ENCODE peak calls at places on chromosome 2, in five cellular contexts. R is HT1080; U is SJSA1; J is cardiac muscle cell; P is CD8-positive, alpha-beta memory T cell. M is an unnamed sample.
A peak's percentile ranks its signal among the peaks of the same experiment; 100 is the strongest.

GRCh38 chr2:239690651-239691631 is 290.1 kb upstream of the HDAC4 start:
- DNase-seq in R (no peak), U (peak; percentile 36), J (no peak), P (no peak), M (no peak)

GRCh38 chr2:3678212-3678611 is 20.2 kb downstream of the ALLC start:
- DNase-seq in R (no peak), U (no peak), J (no peak), P (no peak), M (no peak)

GRCh38 chr2:219119422-219120043 is 41.1 kb downstream of the NHEJ1 start:
- DNase-seq in R (peak; percentile 17), U (peak; percentile 61), J (peak; percentile 71), P (peak; percentile 36), M (no peak)

GRCh38 chr2:38184964-38185603 is 109.1 kb upstream of the CYP1B1 start:
- DNase-seq in R (peak; percentile 60), U (no peak), J (peak; percentile 39), P (no peak), M (peak; percentile 57)

GRCh38 chr2:67566292-67566691 is 169.2 kb downstream of the ETAA1 start:
- DNase-seq in R (no peak), U (no peak), J (no peak), P (no peak), M (peak; percentile 52)

GRCh38 chr2:43006834-43007543 is 214.6 kb upstream of the HAAO start:
- DNase-seq in R (no peak), U (no peak), J (no peak), P (no peak), M (no peak)

GRCh38 chr2:240397542-240397916 is 37.9 kb upstream of the GPC1 start:
- DNase-seq in R (no peak), U (peak; percentile 46), J (no peak), P (no peak), M (no peak)

GRCh38 chr2:233331536-233331935 is 22.8 kb upstream of the DGKD start:
- DNase-seq in R (no peak), U (no peak), J (no peak), P (peak; percentile 59), M (no peak)

GRCh38 chr2:135637456-135638087 is 104.1 kb upstream of the UBXN4 start:
- DNase-seq in R (no peak), U (no peak), J (no peak), P (no peak), M (no peak)

GRCh38 chr2:96625571-96626552 is 12.2 kb downstream of the KANSL3 start:
- DNase-seq in R (no peak), U (peak; percentile 64), J (peak; percentile 25), P (no peak), M (no peak)

GRCh38 chr2:20093263-20094141 is 42.1 kb upstream of the LAPTM4A start:
- DNase-seq in R (peak; percentile 63), U (peak; percentile 69), J (peak; percentile 87), P (no peak), M (peak; percentile 53)

GRCh38 chr2:38474833-38475566 is 97.9 kb upstream of the ATL2 start:
- DNase-seq in R (no peak), U (no peak), J (no peak), P (no peak), M (no peak)

GRCh38 chr2:105454801-105455485 is 56.1 kb upstream of the FHL2 start:
- DNase-seq in R (peak; percentile 68), U (peak; percentile 59), J (peak; percentile 77), P (no peak), M (peak; percentile 58)

GRCh38 chr2:139033300-139033699 is 253.1 kb upstream of the NXPH2 start:
- DNase-seq in R (peak; percentile 73), U (no peak), J (peak; percentile 48), P (no peak), M (peak; percentile 72)

GRCh38 chr2:21939961-21940360 is 816.2 kb downstream of the TDRD15 start:
- DNase-seq in R (peak; percentile 8), U (no peak), J (peak; percentile 15), P (no peak), M (peak; percentile 47)

GRCh38 chr2:178910005-178910404 is 102.8 kb upstream of the TTN start:
- DNase-seq in R (no peak), U (no peak), J (no peak), P (no peak), M (no peak)

GRCh38 chr2:176744156-176744555 is 468.4 kb upstream of the HNRNPA3 start:
- DNase-seq in R (no peak), U (no peak), J (no peak), P (no peak), M (no peak)

M was measured in NCI-H226.